ENCODE peak calls at places on chromosomes 11 and 22, in ten cellular contexts. J, E, T, U, G, M, X, N, V and L are unnamed samples.

GRCh38 chr22:38871360-38872171 is 450 bp downstream of the CBX6 start:
- DNase-seq in J (peak), E (no peak), T (no peak), U (peak), G (peak), M (peak), X (no peak), N (peak), V (peak), L (peak)

GRCh38 chr11:119317592-119318239 is 786 bp upstream of the MCAM start:
- DNase-seq in J (no peak), E (no peak), T (no peak), U (no peak), G (peak), M (no peak), X (peak), N (no peak), V (no peak), L (peak)

GRCh38 chr11:65873280-65874156 is 918 bp upstream of the EFEMP2 start:
- DNase-seq in J (peak), E (peak), T (peak), U (peak), G (peak), M (peak), X (peak), N (peak), V (peak), L (peak)

GRCh38 chr11:10307022-10307410 is 2.1 kb downstream of the ADM start:
- DNase-seq in J (no peak), E (no peak), T (no peak), U (no peak), G (no peak), M (no peak), X (no peak), N (peak), V (no peak), L (no peak)

GRCh38 chr11:99773646-99774045 is 752.9 kb downstream of the CNTN5 start:
- DNase-seq in J (no peak), E (no peak), T (no peak), U (no peak), G (no peak), M (peak), X (no peak), N (peak), V (no peak), L (no peak)

GRCh38 chr11:66080055-66080817 is 10.2 kb downstream of the PACS1 start:
- DNase-seq in J (no peak), E (peak), T (no peak), U (no peak), G (no peak), M (peak), X (no peak), N (peak), V (peak), L (peak)

GRCh38 chr11:65303542-65303941 is 11.1 kb upstream of the CDC42EP2 start:
- DNase-seq in J (no peak), E (no peak), T (no peak), U (no peak), G (no peak), M (no peak), X (peak), N (no peak), V (no peak), L (no peak)

GRCh38 chr11:14634813-14635212 is 8.8 kb upstream of the PDE3B start:
- DNase-seq in J (no peak), E (no peak), T (no peak), U (no peak), G (no peak), M (no peak), X (no peak), N (no peak), V (no peak), L (no peak)

GRCh38 chr11:107719062-107719461 is 7.2 kb upstream of the SLN start:
- DNase-seq in J (no peak), E (no peak), T (peak), U (no peak), G (no peak), M (no peak), X (no peak), N (no peak), V (no peak), L (no peak)

GRCh38 chr11:62573006-62573591 is 592 bp downstream of the EEF1G start:
- DNase-seq in J (no peak), E (peak), T (peak), U (no peak), G (no peak), M (no peak), X (no peak), N (no peak), V (peak), L (peak)

GRCh38 chr22:29744902-29745301 is 21.9 kb downstream of the ZMAT5 start:
- DNase-seq in J (no peak), E (peak), T (peak), U (no peak), G (no peak), M (peak), X (peak), N (no peak), V (no peak), L (no peak)

GRCh38 chr11:111851636-111852035 is 19.7 kb downstream of the ALG9 start:
- DNase-seq in J (no peak), E (no peak), T (no peak), U (no peak), G (no peak), M (peak), X (no peak), N (no peak), V (no peak), L (no peak)

GRCh38 chr11:122874991-122875390 is 7.6 kb upstream of the JHY start:
- DNase-seq in J (no peak), E (no peak), T (no peak), U (no peak), G (no peak), M (no peak), X (no peak), N (no peak), V (no peak), L (no peak)

GRCh38 chr11:128501576-128502549 is 85.5 kb downstream of the ETS1 start:
- DNase-seq in J (no peak), E (no peak), T (no peak), U (no peak), G (no peak), M (peak), X (no peak), N (no peak), V (no peak), L (peak)

GRCh38 chr22:46425011-46425410 is 89.5 kb downstream of the TRMU start:
- DNase-seq in J (no peak), E (no peak), T (no peak), U (no peak), G (no peak), M (peak), X (no peak), N (no peak), V (no peak), L (no peak)

GRCh38 chr11:43574949-43575915 is 105.3 kb upstream of the HSD17B12 start:
- DNase-seq in J (no peak), E (no peak), T (no peak), U (no peak), G (no peak), M (peak), X (peak), N (peak), V (no peak), L (no peak)

GRCh38 chr11:14041040-14041439 is 78.5 kb downstream of the SPON1 start:
- DNase-seq in J (no peak), E (peak), T (peak), U (no peak), G (no peak), M (no peak), X (no peak), N (peak), V (no peak), L (no peak)

GRCh38 chr11:72721689-72722049 is 30.5 kb downstream of the ARAP1 start:
- DNase-seq in J (peak), E (peak), T (no peak), U (no peak), G (no peak), M (peak), X (no peak), N (no peak), V (peak), L (peak)

GRCh38 chr22:50683086-50683993 is 10.7 kb downstream of the SHANK3 start:
- DNase-seq in J (peak), E (no peak), T (no peak), U (no peak), G (peak), M (no peak), X (peak), N (no peak), V (peak), L (no peak)

GRCh38 chr22:38831166-38831945 is 12.5 kb downstream of the NPTXR start:
- DNase-seq in J (peak), E (no peak), T (no peak), U (no peak), G (peak), M (peak), X (peak), N (peak), V (no peak), L (no peak)

GRCh38 chr22:36411589-36412258 is 24.0 kb upstream of the MYH9 start:
- DNase-seq in J (no peak), E (no peak), T (peak), U (no peak), G (no peak), M (no peak), X (no peak), N (no peak), V (peak), L (no peak)

GRCh38 chr11:62122076-62122475 is 1.7 kb upstream of the INCENP start:
- DNase-seq in J (no peak), E (no peak), T (no peak), U (no peak), G (no peak), M (no peak), X (no peak), N (peak), V (no peak), L (no peak)